ENCODE peak calls at places on chromosomes 3 and 15, in four cellular contexts. H is HepG2, D is H1, W is SK-N-SH. P is an unnamed sample.
A peak's percentile ranks its signal among the peaks of the same experiment; 100 is the strongest.

GRCh38 chr3:184584001-184584891 is 22.7 kb downstream of the EPHB3 start:
- DNase-seq in D (no peak), W (peak; percentile 65), H (no peak), P (no peak)

GRCh38 chr15:29034593-29035364 is 149.0 kb downstream of the APBA2 start:
- DNase-seq in D (no peak), W (no peak), H (no peak), P (no peak)

GRCh38 chr15:68311859-68312557 is 34.5 kb downstream of the FEM1B start:
- DNase-seq in W (no peak), D (no peak), H (no peak), P (no peak)

GRCh38 chr3:129608087-129608935 is 1.8 kb upstream of the PLXND1 start:
- DNase-seq in D (no peak), W (peak; percentile 72), H (no peak), P (no peak)

GRCh38 chr15:34810455-34811146 is 15.3 kb upstream of the ACTC1 start:
- DNase-seq in W (no peak), H (no peak), D (no peak), P (no peak)

GRCh38 chr3:48011771-48012170 is 4.4 kb downstream of the MAP4 start:
- DNase-seq in D (no peak), H (no peak), W (no peak), P (no peak)

GRCh38 chr15:35657679-35658201 is 111.8 kb upstream of the DPH6 start:
- DNase-seq in D (no peak), H (no peak), W (no peak), P (no peak)

GRCh38 chr3:102471001-102471400 is 36.2 kb downstream of the ZPLD1 start:
- DNase-seq in W (no peak), H (no peak), D (peak; percentile 17), P (no peak)

GRCh38 chr15:27170866-27171265 is 199.9 kb downstream of the GABRG3 start:
- DNase-seq in W (no peak), D (no peak), H (no peak), P (no peak)

GRCh38 chr3:136503056-136503455 is 249.1 kb downstream of the STAG1 start:
- DNase-seq in D (no peak), H (peak; percentile 26), W (no peak), P (no peak)

GRCh38 chr3:30347679-30348216 is 258.7 kb upstream of the TGFBR2 start:
- DNase-seq in W (no peak), D (no peak), H (peak; percentile 87), P (no peak)

GRCh38 chr3:48433472-48434118 is 3.7 kb upstream of the PLXNB1 start:
- DNase-seq in D (no peak), W (no peak), H (peak; percentile 79), P (no peak)

GRCh38 chr15:100241572-100242479 is 99.9 kb downstream of the ADAMTS17 start:
- DNase-seq in D (no peak), H (peak; percentile 63), W (no peak), P (no peak)

GRCh38 chr3:197501496-197501878 is 54.3 kb downstream of the BDH1 start:
- DNase-seq in W (no peak), D (no peak), H (peak; percentile 62), P (peak; percentile 45)

GRCh38 chr3:12782172-12782815 is 14.2 kb upstream of the CAND2 start:
- DNase-seq in D (no peak), W (no peak), H (no peak), P (no peak)

GRCh38 chr15:52678468-52679231 is 538 bp downstream of the ATOSA start:
- DNase-seq in W (peak; percentile 70), H (peak; percentile 57), D (peak; percentile 7), P (no peak)

GRCh38 chr15:64029111-64029510 is 17.2 kb downstream of the DAPK2 start:
- DNase-seq in W (no peak), H (no peak), D (no peak), P (no peak)

GRCh38 chr15:58951388-58952060 is 18.0 kb upstream of the SLTM start:
- DNase-seq in D (no peak), H (no peak), W (no peak), P (no peak)

GRCh38 chr15:81809543-81809942 is 236.3 kb downstream of the MEX3B start:
- DNase-seq in W (peak; percentile 33), D (no peak), H (peak; percentile 21), P (no peak)

GRCh38 chr3:122458992-122459391 is 43.1 kb upstream of the WDR5B start:
- DNase-seq in D (no peak), W (no peak), H (no peak), P (no peak)

GRCh38 chr3:14411988-14412387 is 9.6 kb downstream of the SLC6A6 start:
- DNase-seq in H (no peak), D (no peak), W (no peak), P (no peak)

GRCh38 chr15:76327191-76328105 is 9.1 kb upstream of the ISL2 start:
- DNase-seq in D (no peak), H (no peak), W (no peak), P (no peak)

GRCh38 chr15:80691575-80691974 is 3.5 kb upstream of the ABHD17C start:
- DNase-seq in W (no peak), H (peak; percentile 33), D (no peak), P (no peak)

GRCh38 chr15:55318588-55319494 is at the start of the genes PIGB and PIGBOS1:
- DNase-seq in W (peak; percentile 85), D (peak; percentile 74), H (peak; percentile 82), P (peak; percentile 76)

GRCh38 chr3:106227068-106227467 is 358.3 kb upstream of the CBLB start:
- DNase-seq in W (no peak), D (no peak), H (no peak), P (no peak)

GRCh38 chr3:98788651-98789050 is 25.5 kb downstream of the ST3GAL6 start:
- DNase-seq in H (no peak), D (no peak), W (peak; percentile 49), P (no peak)

GRCh38 chr3:193796089-193796488 is 203.1 kb downstream of the OPA1 start:
- DNase-seq in W (no peak), H (no peak), D (no peak), P (no peak)

GRCh38 chr3:150216041-150216811 is 191.9 kb upstream of the TSC22D2 start:
- DNase-seq in W (peak; percentile 32), H (no peak), D (no peak), P (no peak)

GRCh38 chr3:181133832-181134231 is 144.3 kb upstream of the DNAJC19 start:
- DNase-seq in D (no peak), H (no peak), W (no peak), P (no peak)

GRCh38 chr3:53753518-53754183 is 92.6 kb downstream of the CHDH start:
- DNase-seq in W (no peak), H (no peak), D (no peak), P (no peak)

GRCh38 chr3:186946756-186947375 is 16.5 kb downstream of the ST6GAL1 start:
- DNase-seq in W (no peak), D (no peak), H (no peak), P (no peak)

DNA sequence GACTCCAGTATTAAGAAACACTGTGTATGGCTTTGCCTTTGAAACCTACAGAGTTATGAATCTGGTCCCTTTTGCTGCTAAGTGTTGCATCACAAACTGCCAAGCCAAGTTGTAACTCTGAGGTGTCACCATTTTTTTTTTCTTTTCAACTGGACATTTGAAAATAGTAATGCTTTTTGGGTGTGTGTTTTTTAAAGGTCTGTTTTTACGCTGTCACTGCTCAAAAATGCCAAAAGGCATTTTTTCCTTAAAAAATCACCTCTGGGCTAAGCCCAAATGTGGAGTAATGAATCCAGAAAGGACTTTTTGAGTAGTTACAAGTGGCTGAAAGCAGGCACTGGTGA is 9.5 kb downstream of the SMAD3 start:
- DNase-seq in H (no peak), W (no peak), D (no peak), P (no peak)
- TF ChIP-seq TCF12 in H (no peak), W (no peak), D (no peak), P (no peak)

GRCh38 chr15:78988361-78988911 is 43.6 kb upstream of the CTSH start:
- DNase-seq in W (no peak), H (peak; percentile 97), D (no peak), P (peak; percentile 63)
- TF ChIP-seq TCF12 in W (peak; percentile 58), H (no peak), D (no peak), P (no peak)

DNA sequence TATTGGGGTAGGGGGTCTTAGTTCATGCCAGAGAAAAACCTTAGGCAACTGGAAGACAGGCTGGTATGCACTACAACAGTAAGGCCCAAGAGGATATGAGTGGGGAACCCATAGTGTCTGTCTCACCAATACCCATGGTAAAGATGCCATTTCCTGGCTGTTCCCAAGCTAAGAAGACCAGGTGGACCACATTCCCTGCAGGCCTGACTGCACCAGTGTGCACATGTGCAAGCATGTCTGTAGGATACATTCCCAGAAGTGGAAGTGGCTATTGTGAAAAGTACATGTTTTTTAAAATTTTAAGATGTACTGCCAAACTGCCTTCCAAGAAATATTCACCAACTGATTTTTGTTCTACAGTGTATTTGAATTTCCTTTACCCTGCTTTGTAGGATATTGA is 207.3 kb upstream of the CTNNB1 start:
- DNase-seq in H (no peak), D (no peak), W (no peak), P (no peak)
- TF ChIP-seq TCF12 in H (no peak), D (no peak), W (no peak), P (no peak)

GRCh38 chr3:10465161-10465560 is 40.2 kb downstream of the ATP2B2 start:
- DNase-seq in W (no peak), D (no peak), H (no peak), P (no peak)

GRCh38 chr3:10464068-10464434 is 41.3 kb downstream of the ATP2B2 start:
- DNase-seq in W (no peak), H (no peak), D (no peak), P (no peak)

GRCh38 chr3:10462641-10463040 is 42.7 kb downstream of the ATP2B2 start:
- DNase-seq in H (no peak), W (no peak), D (no peak), P (no peak)

GRCh38 chr3:10460951-10461563 is 44.3 kb downstream of the ATP2B2 start:
- DNase-seq in D (no peak), W (no peak), H (no peak), P (no peak)

DNA sequence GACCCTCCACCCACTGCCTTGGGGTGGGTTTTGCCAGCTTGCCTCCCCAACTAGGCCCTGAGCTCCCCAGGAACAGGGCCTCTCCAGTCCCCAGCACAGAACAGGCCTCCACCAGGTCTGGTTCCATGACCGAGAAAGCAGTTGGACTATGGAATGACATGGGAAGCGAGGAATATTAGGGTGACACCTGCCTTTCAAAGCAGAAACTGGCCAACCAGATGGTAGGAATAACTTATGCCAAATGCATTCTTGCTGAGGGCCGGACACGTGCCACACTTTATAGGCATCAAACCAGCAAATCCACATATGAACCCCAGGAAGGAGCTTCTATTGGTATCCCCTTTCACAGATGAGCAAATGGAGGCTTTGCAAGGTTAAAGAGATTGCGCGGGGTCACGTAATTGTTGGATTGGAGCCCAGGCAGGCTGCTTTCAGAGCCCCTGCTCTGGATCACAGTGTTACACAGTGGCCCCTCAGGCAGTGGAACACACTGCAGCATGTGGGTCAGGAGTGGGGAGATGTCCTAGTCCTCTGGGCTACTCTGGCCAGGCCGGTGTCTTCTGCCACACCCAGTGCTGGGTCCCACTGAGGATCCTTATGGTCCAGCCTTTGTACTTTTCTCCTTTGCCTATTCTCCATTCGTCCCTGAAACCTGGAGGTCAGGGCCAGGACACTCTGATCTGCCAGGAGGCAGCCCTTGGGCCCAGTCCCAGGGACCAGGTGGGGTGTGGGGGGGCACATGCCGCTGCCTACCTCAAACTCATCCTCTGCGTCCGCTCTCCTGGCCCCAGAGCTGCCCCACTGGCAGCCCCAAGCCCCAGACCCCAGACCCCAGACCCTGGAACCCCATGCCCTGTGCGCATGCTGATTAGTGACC is 42.0 kb downstream of the ATP2B2 start:
- DNase-seq in W (peak; percentile 51), H (no peak), D (no peak), P (no peak)
- TF ChIP-seq TCF12 in W (no peak), H (no peak), D (no peak), P (no peak)